ENCODE peak calls at places on chromosomes 6 and 20, in five cellular contexts. E is T-helper 2 cell; C is stimulated activated CD4-positive, alpha-beta T cell treated with anti-CD3 and anti-CD28 coated beads, Interleukin-15, amount 100 ng/mL, for 24 hours; T is ELF-1; L is coronary artery. Z is an unnamed sample.

GRCh38 chr6:34543421-34543820 is 12.7 kb downstream of the SPDEF start:
- DNase-seq in L (no peak), T (no peak), E (no peak), C (no peak), Z (no peak)

GRCh38 chr6:40807484-40807883 is 220.3 kb upstream of the LRFN2 start:
- DNase-seq in C (no peak), E (no peak), T (no peak), L (no peak), Z (no peak)

GRCh38 chr6:148535976-148536375 is 193.3 kb downstream of the SASH1 start:
- DNase-seq in E (no peak), L (no peak), T (no peak), C (no peak), Z (no peak)

GRCh38 chr6:43394982-43395381 is 25.5 kb upstream of the ZNF318 start:
- DNase-seq in C (no peak), T (no peak), L (no peak), E (no peak), Z (no peak)

GRCh38 chr6:156735751-156736150 is 41.4 kb upstream of the ARID1B start:
- DNase-seq in L (no peak), C (no peak), E (no peak), T (no peak), Z (no peak)

GRCh38 chr6:20840675-20841074 is 306.4 kb downstream of the CDKAL1 start:
- DNase-seq in L (no peak), T (no peak), C (no peak), E (no peak), Z (no peak)

GRCh38 chr6:49632712-49633111 is 3.9 kb downstream of the RHAG start:
- DNase-seq in T (no peak), E (no peak), C (no peak), L (no peak), Z (no peak)

GRCh38 chr6:163263196-163263595 is 151.3 kb upstream of the QKI start:
- DNase-seq in E (no peak), C (no peak), L (no peak), T (no peak), Z (no peak)

GRCh38 chr6:155448823-155449789 is 6.5 kb downstream of the NOX3 start:
- DNase-seq in L (no peak), T (peak; percentile 42), C (no peak), E (no peak), Z (no peak)

GRCh38 chr6:16136086-16136485 is 7.2 kb downstream of the MYLIP start:
- DNase-seq in L (no peak), E (peak; percentile 60), T (no peak), C (peak; percentile 51), Z (no peak)

GRCh38 chr20:52965380-52965779 is 6.8 kb upstream of the TSHZ2 start:
- DNase-seq in T (no peak), L (no peak), E (no peak), C (no peak), Z (no peak)

GRCh38 chr20:14916360-14916759 is 578.9 kb upstream of the FLRT3 start:
- DNase-seq in L (no peak), E (no peak), T (no peak), C (no peak), Z (no peak)

Z was measured in vagina.